ENCODE peak calls at places on chromosomes 6 and 20, in five cellular contexts. B is stomach, L is H9, Z is cardiac muscle cell, D is pancreas. J is an unnamed sample. For H3K4me1, the result is how much of the 10 kb centered on the place peaks cover.

GRCh38 chr6:70412797-70413113 is 553 bp upstream of the FAM135A start:
- DNase-seq in B (no peak), L (no peak), Z (no peak), D (peak), J (no peak)

GRCh38 chr6:132972971-132973370 is 158.6 kb downstream of the RPS12 start:
- DNase-seq in B (no peak), L (no peak), Z (no peak), D (no peak), J (no peak)

GRCh38 chr6:36269834-36270705 is at the start of gene PNPLA1:
- DNase-seq in B (no peak), L (peak), Z (no peak), D (peak), J (no peak)

GRCh38 chr6:105259912-105260889 is 80.4 kb upstream of the POPDC3 start:
- DNase-seq in B (no peak), L (no peak), Z (peak), D (no peak), J (no peak)

GRCh38 chr6:52328721-52329120 is 33.2 kb upstream of the PAQR8 start:
- DNase-seq in B (no peak), L (no peak), Z (no peak), D (no peak), J (no peak)

GRCh38 chr6:24524801-24525200 is 30.0 kb downstream of the ALDH5A1 start:
- DNase-seq in B (no peak), L (peak), Z (peak), D (no peak), J (no peak)

GRCh38 chr6:80104520-80104919 is 2.0 kb upstream of the BCKDHB start:
- DNase-seq in B (no peak), L (no peak), Z (no peak), D (no peak), J (no peak)

GRCh38 chr6:70221025-70221714 is 81.7 kb downstream of the COL9A1 start:
- DNase-seq in B (no peak), L (no peak), Z (peak), D (no peak), J (no peak)

GRCh38 chr6:14452567-14453527 is 335.3 kb downstream of the CD83 start:
- DNase-seq in B (no peak), L (no peak), Z (no peak), D (no peak), J (no peak)

GRCh38 chr20:24783631-24784492 is 165.2 kb upstream of the CST7 start:
- DNase-seq in B (peak), L (peak), Z (no peak), D (peak), J (peak)

GRCh38 chr20:3635346-3635745 is 27.9 kb downstream of the GFRA4 start:
- DNase-seq in B (no peak), L (no peak), Z (peak), D (no peak), J (no peak)

GRCh38 chr20:12113075-12113467 is 195.4 kb downstream of the BTBD3 start:
- DNase-seq in B (no peak), L (no peak), Z (no peak), D (no peak), J (no peak)

GRCh38 chr20:17624551-17625245 is 54.8 kb downstream of the DSTN start:
- DNase-seq in B (no peak), L (no peak), Z (no peak), D (peak), J (peak)

GRCh38 chr20:17628101-17628841 is 53.8 kb downstream of the RRBP1 start:
- DNase-seq in B (no peak), L (no peak), Z (no peak), D (peak), J (peak)

GRCh38 chr20:17625246-17626051 is 55.6 kb downstream of the DSTN start:
- DNase-seq in B (no peak), L (no peak), Z (no peak), D (peak), J (peak)

GRCh38 chr20:17627101-17627950 is 54.7 kb downstream of the RRBP1 start:
- DNase-seq in B (no peak), L (no peak), Z (no peak), D (peak), J (peak)

GRCh38 chr20:17626217-17627007 is 55.6 kb downstream of the RRBP1 start:
- DNase-seq in B (peak), L (no peak), Z (no peak), D (peak), J (peak)
- H3K27ac ChIP-seq in B (peak), L (no peak), Z (no peak), D (peak), J (peak)

GRCh38 chr6:149318581-149319286 is 1.2 kb downstream of the TAB2 start:
- DNase-seq in B (no peak), L (no peak), Z (peak), D (no peak), J (no peak)
- H3K4me1 ChIP-seq in B (under half), L (under half), Z (under half), D (under half), J (under half)

GRCh38 chr6:90227693-90228092 is 69.0 kb downstream of the BACH2 start:
- DNase-seq in B (no peak), L (no peak), Z (no peak), D (no peak), J (no peak)
- H3K27ac ChIP-seq in B (no peak), L (no peak), Z (no peak), D (no peak), J (no peak)

GRCh38 chr20:48761914-48762313 is 65.9 kb downstream of the PREX1 start:
- DNase-seq in B (no peak), L (no peak), Z (no peak), D (no peak), J (no peak)

GRCh38 chr20:48758206-48758820 is 69.5 kb downstream of the PREX1 start:
- DNase-seq in B (no peak), L (no peak), Z (no peak), D (no peak), J (no peak)

GRCh38 chr20:48759631-48760245 is 68.1 kb downstream of the PREX1 start:
- DNase-seq in B (no peak), L (no peak), Z (no peak), D (no peak), J (no peak)

GRCh38 chr20:48761023-48761785 is 66.6 kb downstream of the PREX1 start:
- DNase-seq in B (peak), L (no peak), Z (no peak), D (no peak), J (peak)

GRCh38 chr20:48760403-48760889 is 67.4 kb downstream of the PREX1 start:
- DNase-seq in B (peak), L (no peak), Z (peak), D (no peak), J (no peak)
- H3K4me1 ChIP-seq in B (under half), L (under half), Z (under half), D (under half), J (half or more)